ENCODE peak calls at places on chromosomes 2 and 18, in eight cellular contexts. One of them, this sample, is unnamed.

GRCh38 chr2:145593991-145594702 is 1074.2 kb upstream of the ZEB2 start:
- DNase-seq in OCI-LY7: no peak
- DNase-seq in IMR-90: peak
- DNase-seq in RWPE1: peak
- DNase-seq in lower lobe of right lung: no peak
- DNase-seq in fibroblast of pulmonary artery: peak
- DNase-seq in prostate gland: no peak
- DNase-seq in spleen: no peak
- DNase-seq in this sample: no peak

GRCh38 chr2:85326946-85327756 is 638 bp downstream of the TGOLN2 start:
- DNase-seq in prostate gland: peak
- DNase-seq in lower lobe of right lung: peak
- DNase-seq in IMR-90: peak
- DNase-seq in fibroblast of pulmonary artery: peak
- DNase-seq in RWPE1: peak
- DNase-seq in spleen: peak
- DNase-seq in OCI-LY7: peak
- DNase-seq in this sample: no peak

GRCh38 chr2:126317797-126318431 is 338.0 kb upstream of the GYPC start:
- DNase-seq in fibroblast of pulmonary artery: peak
- DNase-seq in prostate gland: no peak
- DNase-seq in lower lobe of right lung: no peak
- DNase-seq in RWPE1: no peak
- DNase-seq in spleen: no peak
- DNase-seq in OCI-LY7: no peak
- DNase-seq in IMR-90: no peak
- DNase-seq in this sample: no peak

GRCh38 chr2:27271631-27272340 is 3.4 kb upstream of the DNAJC5G start:
- DNase-seq in IMR-90: no peak
- DNase-seq in spleen: no peak
- DNase-seq in OCI-LY7: no peak
- DNase-seq in prostate gland: no peak
- DNase-seq in lower lobe of right lung: no peak
- DNase-seq in fibroblast of pulmonary artery: no peak
- DNase-seq in RWPE1: no peak
- DNase-seq in this sample: no peak

GRCh38 chr18:58792086-58792485 is 72.6 kb upstream of the ZNF532 start:
- DNase-seq in lower lobe of right lung: no peak
- DNase-seq in OCI-LY7: no peak
- DNase-seq in fibroblast of pulmonary artery: no peak
- DNase-seq in prostate gland: no peak
- DNase-seq in IMR-90: no peak
- DNase-seq in RWPE1: no peak
- DNase-seq in spleen: no peak
- DNase-seq in this sample: no peak

GRCh38 chr2:60553992-60554648 is 666 bp upstream of the BCL11A start:
- DNase-seq in fibroblast of pulmonary artery: no peak
- DNase-seq in RWPE1: peak
- DNase-seq in lower lobe of right lung: peak
- DNase-seq in OCI-LY7: peak
- DNase-seq in prostate gland: peak
- DNase-seq in spleen: peak
- DNase-seq in IMR-90: no peak
- DNase-seq in this sample: no peak

GRCh38 chr2:96484096-96484495 is 21.1 kb downstream of the NEURL3 start:
- DNase-seq in IMR-90: no peak
- DNase-seq in prostate gland: no peak
- DNase-seq in fibroblast of pulmonary artery: no peak
- DNase-seq in RWPE1: no peak
- DNase-seq in OCI-LY7: no peak
- DNase-seq in lower lobe of right lung: no peak
- DNase-seq in spleen: no peak
- DNase-seq in this sample: no peak

GRCh38 chr2:22329097-22329716 is 1055.8 kb upstream of the KLHL29 start:
- DNase-seq in prostate gland: no peak
- DNase-seq in OCI-LY7: no peak
- DNase-seq in IMR-90: no peak
- DNase-seq in RWPE1: no peak
- DNase-seq in lower lobe of right lung: no peak
- DNase-seq in fibroblast of pulmonary artery: no peak
- DNase-seq in spleen: no peak
- DNase-seq in this sample: no peak

GRCh38 chr2:239871481-239872435 is 153.4 kb downstream of the NDUFA10 start:
- DNase-seq in lower lobe of right lung: no peak
- DNase-seq in RWPE1: no peak
- DNase-seq in IMR-90: no peak
- DNase-seq in spleen: no peak
- DNase-seq in fibroblast of pulmonary artery: no peak
- DNase-seq in OCI-LY7: no peak
- DNase-seq in prostate gland: no peak
- DNase-seq in this sample: peak

GRCh38 chr2:96324716-96325037 is 440 bp upstream of the ITPRIPL1 start:
- DNase-seq in RWPE1: no peak
- DNase-seq in IMR-90: no peak
- DNase-seq in spleen: no peak
- DNase-seq in lower lobe of right lung: no peak
- DNase-seq in OCI-LY7: no peak
- DNase-seq in fibroblast of pulmonary artery: no peak
- DNase-seq in prostate gland: no peak
- DNase-seq in this sample: no peak

GRCh38 chr2:179104736-179105135 is 54.8 kb upstream of the CCDC141 start:
- DNase-seq in fibroblast of pulmonary artery: peak
- DNase-seq in spleen: no peak
- DNase-seq in prostate gland: no peak
- DNase-seq in RWPE1: no peak
- DNase-seq in OCI-LY7: no peak
- DNase-seq in lower lobe of right lung: no peak
- DNase-seq in IMR-90: peak
- DNase-seq in this sample: no peak

GRCh38 chr2:32355976-32356734 is 668 bp upstream of the BIRC6 start:
- DNase-seq in IMR-90: no peak
- DNase-seq in OCI-LY7: no peak
- DNase-seq in fibroblast of pulmonary artery: no peak
- DNase-seq in RWPE1: peak
- DNase-seq in spleen: no peak
- DNase-seq in prostate gland: no peak
- DNase-seq in lower lobe of right lung: no peak
- DNase-seq in this sample: no peak

GRCh38 chr2:234751275-234751938 is 200.4 kb upstream of the SH3BP4 start:
- DNase-seq in prostate gland: no peak
- DNase-seq in IMR-90: no peak
- DNase-seq in spleen: no peak
- DNase-seq in fibroblast of pulmonary artery: no peak
- DNase-seq in lower lobe of right lung: no peak
- DNase-seq in OCI-LY7: no peak
- DNase-seq in RWPE1: no peak
- DNase-seq in this sample: no peak

GRCh38 chr2:239456940-239457339 is 56.1 kb upstream of the HDAC4 start:
- DNase-seq in prostate gland: no peak
- DNase-seq in RWPE1: no peak
- DNase-seq in lower lobe of right lung: no peak
- DNase-seq in IMR-90: no peak
- DNase-seq in OCI-LY7: no peak
- DNase-seq in fibroblast of pulmonary artery: no peak
- DNase-seq in spleen: no peak
- DNase-seq in this sample: peak

GRCh38 chr2:12547771-12548170 is 169.0 kb upstream of the TRIB2 start:
- DNase-seq in fibroblast of pulmonary artery: no peak
- DNase-seq in lower lobe of right lung: no peak
- DNase-seq in RWPE1: no peak
- DNase-seq in IMR-90: no peak
- DNase-seq in OCI-LY7: no peak
- DNase-seq in prostate gland: no peak
- DNase-seq in spleen: no peak
- DNase-seq in this sample: no peak

GRCh38 chr2:33321236-33321731 is 155.2 kb upstream of the RASGRP3 start:
- DNase-seq in spleen: no peak
- DNase-seq in IMR-90: peak
- DNase-seq in OCI-LY7: no peak
- DNase-seq in RWPE1: no peak
- DNase-seq in lower lobe of right lung: no peak
- DNase-seq in prostate gland: no peak
- DNase-seq in fibroblast of pulmonary artery: peak
- DNase-seq in this sample: no peak

GRCh38 chr2:208256192-208256782 is 1.4 kb upstream of the IDH1 start:
- DNase-seq in IMR-90: no peak
- DNase-seq in fibroblast of pulmonary artery: no peak
- DNase-seq in OCI-LY7: peak
- DNase-seq in RWPE1: no peak
- DNase-seq in lower lobe of right lung: no peak
- DNase-seq in spleen: no peak
- DNase-seq in prostate gland: no peak
- DNase-seq in this sample: no peak

GRCh38 chr2:20065885-20066602 is 14.6 kb upstream of the LAPTM4A start:
- DNase-seq in RWPE1: peak
- DNase-seq in fibroblast of pulmonary artery: peak
- DNase-seq in OCI-LY7: no peak
- DNase-seq in spleen: no peak
- DNase-seq in lower lobe of right lung: no peak
- DNase-seq in IMR-90: peak
- DNase-seq in prostate gland: peak
- DNase-seq in this sample: no peak

GRCh38 chr2:64018715-64019082 is 529 bp downstream of the VPS54 start:
- DNase-seq in spleen: no peak
- DNase-seq in RWPE1: peak
- DNase-seq in fibroblast of pulmonary artery: peak
- DNase-seq in OCI-LY7: no peak
- DNase-seq in prostate gland: peak
- DNase-seq in lower lobe of right lung: peak
- DNase-seq in IMR-90: no peak
- DNase-seq in this sample: peak

GRCh38 chr2:24945907-24946306 is 25.8 kb downstream of the DNAJC27 start:
- DNase-seq in lower lobe of right lung: no peak
- DNase-seq in IMR-90: peak
- DNase-seq in prostate gland: no peak
- DNase-seq in OCI-LY7: no peak
- DNase-seq in fibroblast of pulmonary artery: no peak
- DNase-seq in RWPE1: peak
- DNase-seq in spleen: no peak
- DNase-seq in this sample: no peak

GRCh38 chr18:6859676-6860422 is 130.3 kb downstream of the ARHGAP28 start:
- DNase-seq in fibroblast of pulmonary artery: no peak
- DNase-seq in lower lobe of right lung: no peak
- DNase-seq in IMR-90: peak
- DNase-seq in spleen: no peak
- DNase-seq in RWPE1: no peak
- DNase-seq in OCI-LY7: no peak
- DNase-seq in prostate gland: no peak
- DNase-seq in this sample: no peak

GRCh38 chr2:19321946-19322345 is 36.5 kb downstream of the OSR1 start:
- DNase-seq in IMR-90: peak
- DNase-seq in fibroblast of pulmonary artery: peak
- DNase-seq in prostate gland: no peak
- DNase-seq in OCI-LY7: no peak
- DNase-seq in lower lobe of right lung: no peak
- DNase-seq in RWPE1: no peak
- DNase-seq in spleen: no peak
- DNase-seq in this sample: no peak

DNA sequence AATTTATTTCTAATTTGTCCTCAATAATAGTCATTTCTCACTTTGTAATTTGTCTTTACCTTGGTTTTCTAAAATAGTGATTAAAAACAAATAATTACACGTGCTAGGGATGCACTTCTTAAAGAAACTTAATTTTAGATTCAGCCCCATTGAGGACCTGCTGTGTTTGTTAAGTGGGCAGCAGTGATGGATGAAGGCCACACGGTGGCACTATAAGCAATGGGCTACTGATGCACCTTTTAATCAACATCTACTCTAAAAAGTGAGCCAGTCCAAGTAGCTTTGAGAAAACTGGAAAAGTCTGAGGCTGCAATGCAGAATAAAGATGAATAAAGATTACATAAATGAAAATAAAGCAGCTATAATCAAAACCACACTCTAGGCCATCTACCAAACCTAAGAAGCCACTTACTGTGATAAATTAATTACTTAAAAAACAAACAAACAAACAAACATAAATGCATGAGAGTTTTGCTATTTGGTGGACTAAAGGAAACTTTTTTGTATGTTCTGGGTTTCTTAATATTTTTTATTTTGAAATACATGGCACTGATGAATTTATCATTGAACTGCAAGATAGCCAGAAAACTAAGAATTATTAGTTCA is 89.3 kb downstream of the PDE11A start:
- DNase-seq in OCI-LY7: peak
- DNase-seq in fibroblast of pulmonary artery: peak
- DNase-seq in spleen: no peak
- DNase-seq in prostate gland: no peak
- DNase-seq in RWPE1: peak
- DNase-seq in IMR-90: peak
- DNase-seq in lower lobe of right lung: no peak
- DNase-seq in this sample: no peak
- TF ChIP-seq CTCF in OCI-LY7: peak
- TF ChIP-seq CTCF in fibroblast of pulmonary artery: peak
- TF ChIP-seq CTCF in spleen: peak
- TF ChIP-seq CTCF in prostate gland: peak
- TF ChIP-seq CTCF in RWPE1: peak
- TF ChIP-seq CTCF in IMR-90: peak
- TF ChIP-seq CTCF in lower lobe of right lung: peak
- TF ChIP-seq CTCF in this sample: peak

GRCh38 chr18:34224423-34225217 is at the start of gene NOL4:
- DNase-seq in spleen: peak
- DNase-seq in IMR-90: no peak
- DNase-seq in fibroblast of pulmonary artery: no peak
- DNase-seq in RWPE1: no peak
- DNase-seq in OCI-LY7: no peak
- DNase-seq in lower lobe of right lung: peak
- DNase-seq in prostate gland: peak
- DNase-seq in this sample: peak
- TF ChIP-seq CTCF in spleen: no peak
- TF ChIP-seq CTCF in IMR-90: no peak
- TF ChIP-seq CTCF in fibroblast of pulmonary artery: no peak
- TF ChIP-seq CTCF in RWPE1: no peak
- TF ChIP-seq CTCF in OCI-LY7: no peak
- TF ChIP-seq CTCF in lower lobe of right lung: peak
- TF ChIP-seq CTCF in prostate gland: no peak
- TF ChIP-seq CTCF in this sample: peak

DNA sequence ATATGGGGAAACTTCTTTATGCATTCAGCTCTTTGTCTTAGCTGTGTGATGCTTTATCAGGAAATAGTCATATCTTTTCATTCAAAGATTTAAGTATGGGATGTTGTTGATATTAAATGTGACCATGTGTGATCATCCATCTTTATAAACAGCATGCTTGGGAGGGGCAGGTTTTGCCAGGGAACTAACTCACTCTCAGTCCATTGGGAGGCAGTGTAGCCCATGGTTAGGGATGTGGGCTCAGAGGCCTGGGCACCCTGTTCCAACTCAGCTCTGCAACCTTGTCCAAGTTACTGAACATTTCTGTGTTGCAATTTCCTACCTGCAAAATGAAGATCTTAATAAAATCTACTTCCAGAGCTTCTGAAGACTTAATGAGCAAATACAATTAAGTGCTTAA is 92.0 kb upstream of the BCL2L11 start:
- DNase-seq in OCI-LY7: peak
- DNase-seq in prostate gland: no peak
- DNase-seq in fibroblast of pulmonary artery: peak
- DNase-seq in RWPE1: no peak
- DNase-seq in lower lobe of right lung: no peak
- DNase-seq in spleen: no peak
- DNase-seq in IMR-90: no peak
- DNase-seq in this sample: no peak
- TF ChIP-seq CTCF in OCI-LY7: peak
- TF ChIP-seq CTCF in prostate gland: no peak
- TF ChIP-seq CTCF in fibroblast of pulmonary artery: peak
- TF ChIP-seq CTCF in RWPE1: no peak
- TF ChIP-seq CTCF in lower lobe of right lung: no peak
- TF ChIP-seq CTCF in spleen: no peak
- TF ChIP-seq CTCF in IMR-90: no peak
- TF ChIP-seq CTCF in this sample: no peak

GRCh38 chr2:70496819-70497218 is 56.8 kb downstream of the TGFA start:
- DNase-seq in lower lobe of right lung: no peak
- DNase-seq in OCI-LY7: no peak
- DNase-seq in RWPE1: no peak
- DNase-seq in IMR-90: no peak
- DNase-seq in prostate gland: no peak
- DNase-seq in fibroblast of pulmonary artery: no peak
- DNase-seq in spleen: no peak
- DNase-seq in this sample: no peak
- TF ChIP-seq CTCF in lower lobe of right lung: no peak
- TF ChIP-seq CTCF in OCI-LY7: no peak
- TF ChIP-seq CTCF in RWPE1: no peak
- TF ChIP-seq CTCF in IMR-90: no peak
- TF ChIP-seq CTCF in prostate gland: no peak
- TF ChIP-seq CTCF in fibroblast of pulmonary artery: no peak
- TF ChIP-seq CTCF in spleen: no peak
- TF ChIP-seq CTCF in this sample: no peak

This sample was measured in type B pancreatic cell.